ENCODE peak calls at places on chromosomes 3 and 15, in nine cellular contexts. S is activated naive CD8-positive, alpha-beta T cell treated with anti-CD3 and anti-CD28 coated beads, Interleukin-2, amount 10 ng/mL, durations not matched to agents 7 days and 5 days; E is left colon; Y is AG08396; O is activated CD4-positive, alpha-beta memory T cell treated with anti-CD3 and anti-CD28 coated beads, Interleukin-2, amount 10 ng/mL, durations not matched to agents 7 days and 5 days; G is SK-MEL-5; P is pulmonary artery endothelial cell; V is NCI-H510A; L is H7. I is an unnamed sample.

GRCh38 chr3:160403796-160404510 is 4.5 kb downstream of the SMC4 start:
- DNase-seq in S (no peak), E (no peak), Y (no peak), O (no peak), G (peak), P (no peak), V (no peak), L (no peak), I (no peak)

GRCh38 chr15:39413558-39413957 is 167.3 kb upstream of the THBS1 start:
- DNase-seq in S (no peak), E (no peak), Y (no peak), O (no peak), G (no peak), P (no peak), V (no peak), L (no peak), I (no peak)

GRCh38 chr15:37789881-37790280 is 144.6 kb upstream of the TMCO5A start:
- DNase-seq in S (no peak), E (no peak), Y (peak), O (no peak), G (no peak), P (no peak), V (no peak), L (no peak), I (peak)

GRCh38 chr3:187567741-187568140 is 102.5 kb downstream of the SST start:
- DNase-seq in S (no peak), E (no peak), Y (peak), O (no peak), G (peak), P (no peak), V (no peak), L (peak), I (peak)

GRCh38 chr15:64343222-64343621 is 12.8 kb downstream of the CSNK1G1 start:
- DNase-seq in S (no peak), E (no peak), Y (no peak), O (no peak), G (no peak), P (no peak), V (no peak), L (no peak), I (no peak)

GRCh38 chr15:58329781-58330467 is 101.9 kb upstream of the LIPC start:
- DNase-seq in S (no peak), E (peak), Y (no peak), O (no peak), G (no peak), P (no peak), V (peak), L (no peak), I (no peak)

GRCh38 chr3:149174901-149175300 is 45.5 kb downstream of the HPS3 start:
- DNase-seq in S (no peak), E (no peak), Y (no peak), O (no peak), G (no peak), P (no peak), V (no peak), L (no peak), I (peak)

GRCh38 chr15:48465410-48465809 is 134.2 kb downstream of the DUT start:
- DNase-seq in S (no peak), E (no peak), Y (no peak), O (no peak), G (no peak), P (no peak), V (no peak), L (no peak), I (no peak)

GRCh38 chr3:40793739-40794138 is 269.0 kb downstream of the ZNF621 start:
- DNase-seq in S (no peak), E (no peak), Y (no peak), O (no peak), G (no peak), P (no peak), V (no peak), L (no peak), I (no peak)

GRCh38 chr3:122469659-122470058 is 45.1 kb downstream of the KPNA1 start:
- DNase-seq in S (no peak), E (no peak), Y (no peak), O (no peak), G (no peak), P (no peak), V (no peak), L (no peak), I (no peak)

GRCh38 chr3:58074997-58075396 is 66.8 kb downstream of the FLNB start:
- DNase-seq in S (no peak), E (no peak), Y (no peak), O (no peak), G (no peak), P (no peak), V (no peak), L (no peak), I (no peak)

GRCh38 chr15:75532413-75533250 is 46.5 kb downstream of the PTPN9 start:
- DNase-seq in S (no peak), E (peak), Y (peak), O (no peak), G (peak), P (peak), V (no peak), L (peak), I (peak)

GRCh38 chr15:42582569-42583235 is 7.3 kb downstream of the STARD9 start:
- DNase-seq in S (no peak), E (no peak), Y (no peak), O (no peak), G (no peak), P (no peak), V (no peak), L (no peak), I (no peak)

GRCh38 chr15:51782357-51782896 is 31.0 kb downstream of the TMOD2 start:
- DNase-seq in S (no peak), E (no peak), Y (no peak), O (no peak), G (no peak), P (no peak), V (no peak), L (peak), I (peak)

GRCh38 chr15:28051920-28052633 is 47.0 kb downstream of the OCA2 start:
- DNase-seq in S (no peak), E (no peak), Y (no peak), O (no peak), G (no peak), P (no peak), V (no peak), L (no peak), I (no peak)

GRCh38 chr15:89912145-89912673 is 543 bp downstream of the ARPIN start:
- DNase-seq in S (no peak), E (peak), Y (peak), O (no peak), G (no peak), P (no peak), V (no peak), L (no peak), I (peak)

GRCh38 chr15:81323944-81324881 is at the start of gene STARD5:
- DNase-seq in S (peak), E (peak), Y (peak), O (peak), G (peak), P (peak), V (peak), L (peak), I (peak)

GRCh38 chr15:78859971-78860733 is 12.5 kb upstream of the MORF4L1 start:
- DNase-seq in S (peak), E (peak), Y (peak), O (peak), G (peak), P (peak), V (peak), L (peak), I (peak)

GRCh38 chr3:195897081-195897852 is 11.1 kb downstream of the TNK2 start:
- DNase-seq in S (no peak), E (no peak), Y (peak), O (no peak), G (no peak), P (no peak), V (no peak), L (peak), I (peak)

GRCh38 chr3:12999147-13000140 is 73.8 kb downstream of the IQSEC1 start:
- DNase-seq in S (no peak), E (peak), Y (no peak), O (no peak), G (no peak), P (no peak), V (no peak), L (no peak), I (no peak)

GRCh38 chr15:95990833-95991232 is 339.7 kb upstream of the NR2F2 start:
- DNase-seq in S (no peak), E (no peak), Y (no peak), O (no peak), G (no peak), P (no peak), V (no peak), L (no peak), I (no peak)

GRCh38 chr3:195080125-195080524 is 190.8 kb downstream of the XXYLT1 start:
- DNase-seq in S (no peak), E (no peak), Y (no peak), O (no peak), G (no peak), P (no peak), V (no peak), L (no peak), I (peak)

GRCh38 chr3:85481411-85482192 is 522.8 kb downstream of the CADM2 start:
- DNase-seq in S (no peak), E (no peak), Y (no peak), O (no peak), G (peak), P (no peak), V (no peak), L (no peak), I (no peak)

GRCh38 chr15:100048736-100049135 is 293.0 kb downstream of the ADAMTS17 start:
- DNase-seq in S (no peak), E (no peak), Y (no peak), O (no peak), G (no peak), P (no peak), V (no peak), L (no peak), I (no peak)

GRCh38 chr3:37024092-37024491 is 30.8 kb downstream of the MLH1 start:
- DNase-seq in S (no peak), E (no peak), Y (no peak), O (no peak), G (peak), P (no peak), V (no peak), L (no peak), I (no peak)

GRCh38 chr3:101020616-101021015 is 27.4 kb upstream of the ABI3BP start:
- DNase-seq in S (no peak), E (no peak), Y (no peak), O (no peak), G (no peak), P (no peak), V (no peak), L (no peak), I (no peak)

GRCh38 chr3:14329116-14329830 is 73.1 kb upstream of the SLC6A6 start:
- DNase-seq in S (no peak), E (peak), Y (no peak), O (no peak), G (no peak), P (no peak), V (peak), L (peak), I (no peak)

GRCh38 chr15:70507772-70508351 is 255.5 kb downstream of the UACA start:
- DNase-seq in S (no peak), E (no peak), Y (peak), O (peak), G (no peak), P (no peak), V (peak), L (no peak), I (peak)

GRCh38 chr3:105965384-105965783 is 96.6 kb upstream of the CBLB start:
- DNase-seq in S (no peak), E (no peak), Y (no peak), O (no peak), G (no peak), P (no peak), V (no peak), L (no peak), I (no peak)

GRCh38 chr3:158106773-158107461 is 697 bp upstream of the SHOX2 start:
- DNase-seq in S (peak), E (no peak), Y (no peak), O (no peak), G (no peak), P (no peak), V (no peak), L (peak), I (peak)

GRCh38 chr15:58909616-58910015 is 23.9 kb downstream of the SLTM start:
- DNase-seq in S (no peak), E (no peak), Y (peak), O (no peak), G (no peak), P (no peak), V (no peak), L (no peak), I (no peak)

GRCh38 chr3:55620361-55621025 is 133.4 kb upstream of the WNT5A start:
- DNase-seq in S (no peak), E (no peak), Y (no peak), O (no peak), G (no peak), P (no peak), V (no peak), L (peak), I (no peak)

I was measured in ACHN.